ENCODE peak calls at places on chromosome 18, in five cellular contexts. B, W, O, N and K are unnamed samples.

GRCh38 chr18:5582849-5583667 is 39.3 kb upstream of the EPB41L3 start:
- DNase-seq in B (no peak), W (no peak), O (peak; percentile 90), N (no peak), K (no peak)

GRCh38 chr18:27604583-27604982 is 419.5 kb upstream of the CHST9 start:
- DNase-seq in B (no peak), W (no peak), O (peak; percentile 4), N (no peak), K (no peak)

GRCh38 chr18:56900195-56901094 is 246.4 kb upstream of the BOD1L2 start:
- DNase-seq in B (no peak), W (peak; percentile 36), O (peak; percentile 17), N (no peak), K (peak; percentile 13)

GRCh38 chr18:31101148-31102019 is 837 bp downstream of the DSC2 start:
- DNase-seq in B (peak; percentile 87), W (peak; percentile 75), O (no peak), N (peak; percentile 10), K (peak; percentile 89)

GRCh38 chr18:25875574-25875973 is 214.8 kb downstream of the SS18 start:
- DNase-seq in B (no peak), W (no peak), O (no peak), N (no peak), K (no peak)

GRCh38 chr18:316391-316790 is 48.5 kb upstream of the THOC1 start:
- DNase-seq in B (no peak), W (no peak), O (peak; percentile 84), N (no peak), K (no peak)

GRCh38 chr18:46793565-46793964 is 36.7 kb upstream of the ST8SIA5 start:
- DNase-seq in B (no peak), W (no peak), O (no peak), N (no peak), K (no peak)

GRCh38 chr18:54805571-54806334 is 22.5 kb upstream of the RAB27B start:
- DNase-seq in B (no peak), W (no peak), O (peak; percentile 90), N (no peak), K (no peak)

GRCh38 chr18:2961828-2962227 is 51.1 kb downstream of the LPIN2 start:
- DNase-seq in B (no peak), W (no peak), O (no peak), N (no peak), K (no peak)

GRCh38 chr18:36372902-36373301 is 75.4 kb downstream of the FHOD3 start:
- DNase-seq in B (no peak), W (no peak), O (no peak), N (no peak), K (no peak)
- TF ChIP-seq CTCF in B (peak; percentile 6), W (no peak), O (no peak), N (no peak), K (no peak)

DNA sequence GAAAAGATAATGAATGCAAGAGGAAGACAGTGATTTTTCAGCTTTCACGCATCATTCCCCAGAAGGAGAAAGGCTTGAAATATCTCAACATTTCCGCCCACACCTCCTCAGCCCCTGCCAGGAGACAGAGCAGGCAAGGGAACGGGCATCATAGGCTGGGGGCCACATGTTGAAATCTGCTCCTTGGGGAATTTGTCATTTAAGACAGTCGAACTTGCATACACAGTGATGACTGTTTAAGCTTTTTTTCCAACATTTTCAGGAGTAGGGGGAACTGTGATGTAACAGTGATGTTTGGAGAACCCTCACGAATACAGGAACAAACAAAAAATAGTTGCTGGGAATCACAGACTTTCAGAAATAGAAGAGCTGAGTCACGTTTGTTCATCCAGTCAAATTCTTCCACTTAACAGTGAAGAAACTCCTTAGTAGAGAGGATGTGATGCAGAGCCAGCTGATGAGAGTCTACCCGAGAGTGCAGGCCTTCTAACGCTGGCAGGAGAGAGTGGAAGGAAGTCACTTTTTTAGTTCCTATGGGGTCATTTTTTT is 266.8 kb downstream of the ALPK2 start:
- DNase-seq in B (no peak), W (no peak), O (peak; percentile 77), N (peak; percentile 34), K (no peak)
- TF ChIP-seq POLR2A in B (no peak), W (no peak), O (no peak), N (no peak), K (no peak)

GRCh38 chr18:8704361-8705279 is 736 bp upstream of the MTCL1 start:
- DNase-seq in B (peak; percentile 88), W (peak; percentile 92), O (peak; percentile 87), N (peak; percentile 84), K (peak; percentile 90)
- TF ChIP-seq CTCF in B (no peak), W (no peak), O (no peak), N (no peak), K (no peak)

GRCh38 chr18:35062408-35062807 is 21.2 kb downstream of the MAPRE2 start:
- DNase-seq in B (no peak), W (no peak), O (no peak), N (no peak), K (no peak)
- TF ChIP-seq POLR2A in B (no peak), W (no peak), O (no peak), N (no peak), K (no peak)

GRCh38 chr18:61216086-61216485 is 117.1 kb upstream of the CDH20 start:
- DNase-seq in B (no peak), W (no peak), O (no peak), N (no peak), K (no peak)
- TF ChIP-seq CTCF in B (no peak), W (no peak), O (no peak), N (no peak), K (no peak)

GRCh38 chr18:23422751-23423418 is 30.2 kb upstream of the RIOK3 start:
- DNase-seq in B (peak; percentile 28), W (peak; percentile 57), O (no peak), N (peak; percentile 20), K (peak; percentile 36)
- TF ChIP-seq POLR2A in B (no peak), W (no peak), O (no peak), N (no peak), K (no peak)